ENCODE peak calls at places on chromosome 2, in ten cellular contexts. G is sciatic nerve; E is A549; U is activated CD8-positive, alpha-beta memory T cell treated with anti-CD3 and anti-CD28 coated beads, Interleukin-2, amount 50 U/mL, for 4 hours; A is neural progenitor cell; H is activated naive CD4-positive, alpha-beta T cell treated with anti-CD3 and anti-CD28 coated beads, Interleukin-2, amount 50 U/mL, for 16 hours; B is CD14-positive monocyte; P is suprapubic skin; N is HEK293T; I is left colon. Z is an unnamed sample.

GRCh38 chr2:47078541-47079482 is 76.3 kb downstream of the STPG4 start:
- DNase-seq in G (peak; percentile 49), E (no peak), U (no peak), A (peak; percentile 48), H (no peak), B (no peak), P (no peak), N (no peak), I (peak; percentile 59), Z (no peak)

GRCh38 chr2:112433932-112434730 is 686 bp upstream of the RGPD8 start:
- DNase-seq in G (no peak), E (no peak), U (no peak), A (no peak), H (no peak), B (no peak), P (peak; percentile 58), N (no peak), I (no peak), Z (no peak)

GRCh38 chr2:118442949-118443348 is 354.7 kb downstream of the INSIG2 start:
- DNase-seq in G (no peak), E (no peak), U (no peak), A (no peak), H (no peak), B (no peak), P (no peak), N (no peak), I (no peak), Z (no peak)

GRCh38 chr2:69975853-69976462 is 14.5 kb upstream of the ASPRV1 start:
- DNase-seq in G (no peak), E (no peak), U (no peak), A (no peak), H (no peak), B (peak; percentile 52), P (no peak), N (no peak), I (no peak), Z (no peak)

GRCh38 chr2:24930768-24931167 is 10.7 kb upstream of the ADCY3 start:
- DNase-seq in G (no peak), E (no peak), U (no peak), A (no peak), H (no peak), B (no peak), P (no peak), N (no peak), I (no peak), Z (no peak)

GRCh38 chr2:172095146-172095904 is 7.4 kb downstream of the DLX2 start:
- DNase-seq in G (peak; percentile 67), E (peak; percentile 62), U (peak; percentile 79), A (peak; percentile 80), H (peak; percentile 61), B (peak; percentile 69), P (no peak), N (no peak), I (peak; percentile 58), Z (peak; percentile 47)

GRCh38 chr2:235493775-235494715 is at the start of gene AGAP1:
- DNase-seq in G (peak; percentile 92), E (peak; percentile 70), U (peak; percentile 25), A (peak; percentile 96), H (no peak), B (no peak), P (peak; percentile 93), N (peak; percentile 81), I (peak; percentile 87), Z (peak; percentile 86)

GRCh38 chr2:233139875-233140585 is 79.9 kb downstream of the INPP5D start:
- DNase-seq in G (no peak), E (no peak), U (no peak), A (no peak), H (no peak), B (no peak), P (peak; percentile 52), N (no peak), I (no peak), Z (no peak)

GRCh38 chr2:160291382-160291781 is 91.3 kb upstream of the ITGB6 start:
- DNase-seq in G (no peak), E (no peak), U (no peak), A (no peak), H (no peak), B (no peak), P (no peak), N (no peak), I (no peak), Z (no peak)

GRCh38 chr2:126836761-126837679 is 61.7 kb upstream of the TEX51 start:
- DNase-seq in G (no peak), E (no peak), U (no peak), A (no peak), H (no peak), B (no peak), P (no peak), N (no peak), I (no peak), Z (no peak)

GRCh38 chr2:145818890-145819504 is 1299.1 kb upstream of the ZEB2 start:
- DNase-seq in G (no peak), E (no peak), U (no peak), A (no peak), H (no peak), B (no peak), P (no peak), N (no peak), I (no peak), Z (no peak)

GRCh38 chr2:183284606-183285005 is 160.4 kb downstream of the NUP35 start:
- DNase-seq in G (no peak), E (no peak), U (no peak), A (no peak), H (no peak), B (no peak), P (no peak), N (no peak), I (no peak), Z (no peak)

GRCh38 chr2:107466984-107467383 is 359.7 kb upstream of the RGPD4 start:
- DNase-seq in G (no peak), E (no peak), U (no peak), A (no peak), H (no peak), B (no peak), P (no peak), N (no peak), I (no peak), Z (no peak)

GRCh38 chr2:178756843-178757242 is 50.4 kb downstream of the TTN start:
- DNase-seq in G (no peak), E (no peak), U (no peak), A (no peak), H (no peak), B (no peak), P (no peak), N (no peak), I (no peak), Z (no peak)

GRCh38 chr2:177717831-177718618 is 325.5 kb downstream of the AGPS start:
- DNase-seq in G (no peak), E (no peak), U (no peak), A (no peak), H (no peak), B (no peak), P (no peak), N (no peak), I (no peak), Z (no peak)

GRCh38 chr2:128748336-128748735 is 429.7 kb upstream of the HS6ST1 start:
- DNase-seq in G (no peak), E (no peak), U (no peak), A (no peak), H (no peak), B (no peak), P (no peak), N (no peak), I (no peak), Z (no peak)

GRCh38 chr2:101150306-101151140 is 659 bp downstream of the TBC1D8 start:
- DNase-seq in G (peak; percentile 66), E (no peak), U (peak; percentile 21), A (peak; percentile 66), H (peak; percentile 25), B (no peak), P (peak; percentile 73), N (peak; percentile 39), I (peak; percentile 34), Z (peak; percentile 18)

GRCh38 chr2:5694016-5694690 is 2.0 kb downstream of the SOX11 start:
- DNase-seq in G (no peak), E (no peak), U (no peak), A (peak; percentile 83), H (no peak), B (no peak), P (no peak), N (no peak), I (no peak), Z (no peak)

GRCh38 chr2:126849991-126850535 is 48.6 kb upstream of the TEX51 start:
- DNase-seq in G (no peak), E (no peak), U (no peak), A (no peak), H (no peak), B (no peak), P (no peak), N (no peak), I (no peak), Z (no peak)

GRCh38 chr2:196546151-196546919 is 93.2 kb upstream of the CCDC150 start:
- DNase-seq in G (no peak), E (no peak), U (no peak), A (no peak), H (no peak), B (no peak), P (no peak), N (no peak), I (no peak), Z (no peak)